ENCODE peak calls at places on chromosomes 16 and 17, in four cellular contexts. G, S, C and M are unnamed samples.

GRCh38 chr17:37273419-37274051 is 102.2 kb upstream of the C17orf78 start:
- DNase-seq in S (no peak), C (no peak), G (no peak), M (no peak)

GRCh38 chr16:19859603-19860002 is 25.0 kb downstream of the GPRC5B start:
- DNase-seq in C (no peak), G (no peak), S (peak), M (no peak)

GRCh38 chr17:7173687-7174602 is 5.2 kb downstream of the ASGR1 start:
- DNase-seq in G (peak), S (peak), C (no peak), M (no peak)

GRCh38 chr17:77306790-77307478 is 166.2 kb downstream of the SEC14L1 start:
- DNase-seq in C (no peak), S (no peak), G (no peak), M (no peak)

GRCh38 chr17:18037482-18037881 is 1.5 kb downstream of the ATPAF2 start:
- DNase-seq in C (no peak), S (no peak), G (no peak), M (no peak)

GRCh38 chr16:50279142-50279865 is 13.0 kb downstream of the ADCY7 start:
- DNase-seq in S (peak), C (no peak), G (peak), M (peak)

GRCh38 chr17:48244121-48244711 is 136.7 kb downstream of the SNX11 start:
- DNase-seq in G (no peak), S (no peak), C (no peak), M (no peak)

GRCh38 chr16:85234310-85235235 is 122.3 kb upstream of the CIBAR2 start:
- DNase-seq in S (peak), C (no peak), G (peak), M (no peak)

GRCh38 chr17:58277726-58278595 is 2.8 kb downstream of the MPO start:
- DNase-seq in S (no peak), G (no peak), C (no peak), M (no peak)

GRCh38 chr17:47999612-48000011 is 28.7 kb downstream of the CDK5RAP3 start:
- DNase-seq in G (no peak), C (no peak), S (no peak), M (no peak)

GRCh38 chr17:68196394-68197090 is 51.3 kb upstream of the AMZ2 start:
- DNase-seq in S (no peak), C (no peak), G (no peak), M (no peak)

GRCh38 chr17:27455569-27455913 is 707 bp upstream of the KSR1 start:
- DNase-seq in S (no peak), G (no peak), C (no peak), M (no peak)

GRCh38 chr17:62898239-62898864 is 67.7 kb upstream of the TANC2 start:
- DNase-seq in G (peak), C (no peak), S (no peak), M (no peak)

GRCh38 chr16:680967-681745 is 946 bp downstream of the STUB1 start:
- DNase-seq in G (no peak), S (no peak), C (no peak), M (no peak)

GRCh38 chr16:86722970-86723369 is 144.6 kb downstream of the FOXL1 start:
- DNase-seq in C (no peak), S (no peak), G (no peak), M (no peak)

GRCh38 chr16:65075877-65076276 is 46.0 kb downstream of the CDH11 start:
- DNase-seq in C (no peak), G (no peak), S (no peak), M (no peak)

GRCh38 chr17:45332989-45333701 is 16.3 kb upstream of the MAP3K14 start:
- DNase-seq in G (no peak), S (peak), C (no peak), M (no peak)

GRCh38 chr16:2814757-2815298 is 2.2 kb upstream of the PRSS21 start:
- DNase-seq in C (no peak), S (peak), G (no peak), M (no peak)
- H3K27ac ChIP-seq in C (no peak), S (no peak), G (no peak), M (no peak)

DNA sequence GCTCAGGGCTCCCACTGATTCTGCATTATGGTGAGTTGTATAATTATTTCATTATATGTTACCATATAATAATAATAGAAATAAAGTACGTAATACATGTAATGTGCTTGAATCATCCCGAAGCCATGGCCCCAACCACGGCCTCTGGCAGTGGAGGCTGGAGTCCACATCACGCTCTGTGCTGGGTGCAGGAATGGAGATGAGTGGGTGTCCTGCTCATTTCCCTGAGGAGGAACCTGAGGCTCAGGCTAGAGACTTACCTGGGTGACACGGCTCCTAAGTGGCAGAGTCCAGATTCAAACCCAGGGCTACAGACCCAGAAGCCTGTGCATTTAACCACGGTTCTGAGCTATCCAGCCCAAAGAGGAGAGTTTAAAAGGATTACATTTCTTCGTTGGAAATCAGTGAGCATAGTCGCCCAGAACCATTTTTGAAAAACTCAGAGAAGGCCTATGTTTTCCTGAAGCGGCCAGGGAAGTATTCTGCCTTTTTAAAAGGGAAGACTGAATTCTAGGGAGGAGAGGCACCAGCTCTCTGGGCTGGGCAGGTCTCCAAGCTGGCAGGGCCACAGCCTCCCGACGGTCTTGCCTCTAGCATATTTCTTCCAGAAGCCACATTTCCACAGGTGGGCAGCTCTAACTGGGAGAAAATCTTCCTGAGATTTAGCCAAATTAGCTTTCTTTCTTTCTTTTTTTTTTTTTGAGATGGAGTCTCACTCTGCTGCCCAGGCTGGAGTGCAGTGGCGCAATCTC is 6.7 kb downstream of the IL4R start:
- DNase-seq in G (no peak), S (peak), C (no peak), M (no peak)
- H3K27ac ChIP-seq in G (peak), S (peak), C (peak), M (no peak)

DNA sequence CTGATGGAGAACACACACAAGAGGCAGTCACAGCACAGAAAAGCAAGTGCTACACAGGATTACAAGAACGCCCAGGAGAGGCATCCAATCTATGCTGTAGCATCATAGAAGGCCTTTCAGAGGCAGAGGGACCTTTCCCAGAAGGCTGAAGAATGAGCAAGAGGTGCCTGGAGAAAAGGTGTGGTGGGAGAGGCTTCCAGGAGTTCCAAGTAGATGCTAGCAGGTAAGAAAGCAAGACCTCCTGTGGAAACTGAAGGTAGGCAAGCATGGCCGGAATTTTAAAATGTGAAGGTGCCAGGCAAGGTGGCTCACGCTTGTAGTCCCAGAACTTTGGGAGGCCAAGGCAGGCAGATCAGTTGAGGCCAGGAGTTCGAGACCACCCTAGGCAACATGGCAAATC is 2.1 kb downstream of the ARHGAP17 start:
- DNase-seq in C (no peak), S (no peak), G (no peak), M (no peak)
- H3K27ac ChIP-seq in C (peak), S (peak), G (peak), M (no peak)

DNA sequence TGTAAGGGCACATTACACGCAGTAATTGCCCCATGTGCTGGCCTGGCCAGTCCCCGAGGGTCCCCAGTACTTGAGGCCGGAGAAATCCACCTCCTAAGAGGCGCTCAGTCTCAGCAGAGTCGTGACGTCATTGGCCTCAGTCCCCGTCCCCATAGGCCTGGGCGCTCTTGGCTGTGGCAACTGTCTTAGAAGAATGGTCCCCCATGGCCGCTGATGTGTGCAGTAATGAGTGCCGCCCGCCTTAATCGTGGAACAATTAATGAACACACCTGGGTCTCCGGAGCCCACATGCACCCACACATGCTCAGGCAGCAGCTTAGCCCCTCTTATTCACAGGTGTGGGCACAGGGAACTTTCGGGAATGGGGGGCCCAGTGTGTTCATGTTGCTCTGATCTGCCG is 86.5 kb upstream of the PLCG2 start:
- DNase-seq in G (no peak), C (no peak), S (peak), M (no peak)
- H3K27ac ChIP-seq in G (no peak), C (peak), S (peak), M (no peak)

GRCh38 chr16:71899171-71899570 is 3.8 kb downstream of the IST1 start:
- DNase-seq in C (no peak), S (no peak), G (no peak), M (no peak)
- H3K27ac ChIP-seq in C (no peak), S (peak), G (peak), M (no peak)

GRCh38 chr17:30344283-30345088 is 10.6 kb upstream of the TMIGD1 start:
- DNase-seq in S (no peak), G (peak), C (no peak), M (peak)

GRCh38 chr17:30346211-30346831 is 12.5 kb upstream of the TMIGD1 start:
- DNase-seq in C (no peak), G (no peak), S (no peak), M (no peak)

GRCh38 chr17:30345527-30346075 is 11.7 kb upstream of the TMIGD1 start:
- DNase-seq in C (no peak), G (no peak), S (no peak), M (no peak)

GRCh38 chr17:30343741-30344140 is 9.9 kb upstream of the TMIGD1 start:
- DNase-seq in C (no peak), G (no peak), S (no peak), M (no peak)

DNA sequence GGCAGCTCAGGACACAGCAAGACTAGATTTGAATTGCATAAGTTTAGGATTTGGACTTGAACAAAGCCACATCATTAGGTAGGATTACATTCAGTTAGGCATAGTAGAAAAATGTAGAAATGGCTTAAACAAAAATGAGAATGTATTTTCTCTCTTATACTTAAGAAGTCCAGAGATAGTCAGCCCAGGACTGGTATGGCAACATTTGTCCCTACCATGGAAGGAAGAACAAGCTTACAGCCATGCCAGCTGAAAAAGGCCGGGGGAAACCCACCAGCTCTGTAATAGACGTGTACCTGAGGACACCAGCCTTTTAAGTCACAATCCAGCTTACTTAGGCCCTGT is 11.2 kb upstream of the TMIGD1 start:
- DNase-seq in G (no peak), C (no peak), S (no peak), M (no peak)
- H3K27ac ChIP-seq in G (peak), C (peak), S (no peak), M (peak)

GRCh38 chr17:54835015-54835414 is 65.6 kb upstream of the TOM1L1 start:
- DNase-seq in G (no peak), S (no peak), C (no peak), M (no peak)
- H3K27ac ChIP-seq in G (no peak), S (no peak), C (no peak), M (no peak)

GRCh38 chr16:74699666-74700065 is 996 bp downstream of the MLKL start:
- DNase-seq in G (no peak), C (no peak), S (no peak), M (no peak)
- H3K27ac ChIP-seq in G (peak), C (peak), S (peak), M (no peak)

GRCh38 chr17:50167371-50167770 is 1.6 kb downstream of the SGCA start:
- DNase-seq in S (no peak), G (no peak), C (no peak), M (no peak)
- H3K27ac ChIP-seq in S (peak), G (peak), C (no peak), M (no peak)